ENCODE peak calls at places on chromosomes 5 and 9, in ten cellular contexts. R is AG04449, E is astrocyte of the spinal cord, P is upper lobe of right lung, J is right cardiac atrium, Q is A549, O is brain microvascular endothelial cell, V is BE2C, W is cardiac fibroblast, K is Caco-2. F is an unnamed sample.

GRCh38 chr9:135468866-135469521 is 10.6 kb upstream of the PPP1R26 start:
- DNase-seq in K (peak; percentile 67), P (no peak), E (no peak), V (no peak), R (no peak), W (peak; percentile 58), J (no peak), Q (no peak), O (peak; percentile 34), F (no peak)

GRCh38 chr5:124617787-124618186 is 128.7 kb downstream of the ZNF608 start:
- DNase-seq in W (no peak), V (no peak), O (no peak), K (no peak), R (no peak), E (no peak), P (no peak), J (no peak), Q (no peak), F (no peak)

GRCh38 chr9:111198936-111199335 is 131.1 kb downstream of the OR2K2 start:
- DNase-seq in V (no peak), P (no peak), J (no peak), R (no peak), O (no peak), Q (no peak), K (no peak), E (peak; percentile 26), W (peak; percentile 46), F (no peak)

GRCh38 chr5:137141779-137142178 is 357.3 kb downstream of the SPOCK1 start:
- DNase-seq in O (no peak), W (peak; percentile 66), R (no peak), V (no peak), J (no peak), P (no peak), Q (no peak), E (no peak), K (no peak), F (peak; percentile 82)

GRCh38 chr9:84271004-84271886 is 69.3 kb downstream of the SLC28A3 start:
- DNase-seq in K (no peak), W (peak; percentile 84), J (peak; percentile 75), P (peak; percentile 66), E (peak; percentile 83), R (peak; percentile 9), O (peak; percentile 84), Q (no peak), V (peak; percentile 63), F (peak; percentile 73)

GRCh38 chr9:122347348-122348287 is 23.2 kb upstream of the PTGS1 start:
- DNase-seq in J (no peak), P (no peak), Q (peak; percentile 50), K (no peak), E (no peak), O (no peak), V (no peak), R (no peak), W (peak; percentile 48), F (no peak)

GRCh38 chr5:35859101-35859661 is 2.5 kb downstream of the IL7R start:
- DNase-seq in V (no peak), O (no peak), P (no peak), J (no peak), Q (no peak), E (peak; percentile 44), K (no peak), W (no peak), R (no peak), F (no peak)

GRCh38 chr5:66805514-66806430 is 209.6 kb downstream of the MAST4 start:
- DNase-seq in W (peak; percentile 24), E (no peak), Q (no peak), J (no peak), O (no peak), R (no peak), V (no peak), P (no peak), K (no peak), F (no peak)

GRCh38 chr9:112751059-112751795 is 667 bp downstream of the SNX30 start:
- DNase-seq in K (peak; percentile 72), Q (peak; percentile 46), J (peak; percentile 82), W (peak; percentile 65), E (peak; percentile 87), O (peak; percentile 62), V (peak; percentile 64), R (no peak), P (peak; percentile 83), F (no peak)

GRCh38 chr9:112750767-112751058 is 153 bp downstream of the SNX30 start:
- DNase-seq in V (no peak), E (no peak), W (no peak), P (no peak), R (no peak), K (no peak), Q (no peak), J (no peak), O (no peak), F (no peak)

GRCh38 chr9:112754578-112754977 is 4.0 kb downstream of the SNX30 start:
- DNase-seq in V (no peak), K (no peak), O (no peak), P (no peak), J (no peak), R (no peak), Q (no peak), E (no peak), W (peak; percentile 58), F (no peak)

GRCh38 chr9:112753725-112754124 is 3.2 kb downstream of the SNX30 start:
- DNase-seq in W (peak; percentile 86), J (no peak), Q (no peak), V (no peak), P (no peak), R (peak; percentile 57), E (peak; percentile 85), K (no peak), O (peak; percentile 84), F (peak; percentile 71)

GRCh38 chr9:112752334-112753110 is 2.0 kb downstream of the SNX30 start:
- DNase-seq in W (no peak), J (no peak), E (no peak), R (no peak), P (no peak), K (no peak), V (no peak), Q (no peak), O (no peak), F (no peak)
- H3K4me3 ChIP-seq in W (no peak overlapping the region), J (no peak overlapping the region), E (no peak overlapping the region), R (peak overlapping the region; percentile 68), P (peak overlapping the region; percentile 78), K (peak overlapping the region; percentile 99), V (no peak overlapping the region), Q (no peak overlapping the region), O (no peak overlapping the region), F (no peak overlapping the region)

GRCh38 chr5:110070836-110071235 is 381.1 kb downstream of the MAN2A1 start:
- DNase-seq in J (no peak), K (no peak), Q (no peak), W (no peak), V (no peak), P (no peak), R (no peak), O (no peak), E (no peak), F (no peak)
- H3K4me3 ChIP-seq in J (no peak overlapping the region), K (no peak overlapping the region), Q (no peak overlapping the region), W (no peak overlapping the region), V (no peak overlapping the region), P (no peak overlapping the region), R (no peak overlapping the region), O (no peak overlapping the region), E (no peak overlapping the region), F (no peak overlapping the region)

GRCh38 chr5:42843675-42844292 is 32.1 kb upstream of the SELENOP start:
- DNase-seq in J (no peak), Q (no peak), O (no peak), V (no peak), E (no peak), W (no peak), K (no peak), P (no peak), R (no peak), F (no peak)

GRCh38 chr5:42840279-42840678 is 28.6 kb upstream of the SELENOP start:
- DNase-seq in O (peak; percentile 59), Q (no peak), P (peak; percentile 92), W (peak; percentile 86), J (peak; percentile 79), K (no peak), V (no peak), R (peak; percentile 74), E (peak; percentile 92), F (peak; percentile 88)

GRCh38 chr5:42842860-42843641 is 31.4 kb upstream of the SELENOP start:
- DNase-seq in J (no peak), R (no peak), O (no peak), V (no peak), Q (no peak), E (no peak), K (no peak), P (no peak), W (no peak), F (no peak)

GRCh38 chr5:42837601-42838000 is 25.9 kb upstream of the SELENOP start:
- DNase-seq in E (no peak), K (no peak), Q (no peak), V (no peak), J (no peak), O (no peak), R (no peak), P (no peak), W (no peak), F (no peak)

DNA sequence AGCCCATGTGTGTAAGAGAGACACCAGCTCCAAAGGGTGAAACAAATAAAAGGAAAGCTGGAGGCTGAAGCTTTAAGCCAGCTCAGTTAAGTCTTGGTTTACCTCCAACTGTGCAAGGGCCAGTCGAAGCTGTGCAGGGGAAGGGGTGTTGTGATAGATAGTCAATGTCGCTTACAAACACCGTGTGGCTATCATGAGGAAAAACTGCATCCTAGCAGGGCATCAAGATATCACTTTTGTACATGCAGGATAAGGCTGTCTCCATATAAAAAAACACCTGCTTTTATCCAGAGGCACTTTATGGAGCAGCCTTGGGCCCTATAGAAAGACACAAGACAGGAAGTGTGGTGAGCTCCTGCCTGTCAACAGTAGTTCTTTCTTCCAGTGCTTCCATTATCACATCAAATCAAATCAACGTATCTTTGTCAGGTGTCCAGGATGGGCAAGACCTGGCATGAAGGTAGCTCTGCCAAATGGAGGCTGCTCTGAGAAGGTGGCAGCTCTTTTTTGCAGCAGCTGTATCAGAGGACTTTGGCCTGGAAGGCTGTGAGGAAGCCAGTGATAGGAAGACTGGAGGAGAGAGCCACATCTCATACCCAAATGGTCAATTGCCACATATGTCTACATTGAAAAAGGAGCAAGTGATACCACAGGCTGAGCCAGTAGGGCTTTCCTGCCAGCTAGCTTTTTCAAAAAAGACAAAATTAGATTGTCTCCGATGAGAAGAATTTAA is 29.3 kb upstream of the SELENOP start:
- DNase-seq in P (no peak), O (no peak), E (no peak), V (no peak), Q (no peak), W (no peak), K (no peak), R (no peak), J (no peak), F (no peak)
- H3K4me3 ChIP-seq in P (no peak overlapping the region), O (no peak overlapping the region), E (no peak overlapping the region), V (no peak overlapping the region), Q (no peak overlapping the region), W (no peak overlapping the region), K (no peak overlapping the region), R (no peak overlapping the region), J (no peak overlapping the region), F (no peak overlapping the region)

DNA sequence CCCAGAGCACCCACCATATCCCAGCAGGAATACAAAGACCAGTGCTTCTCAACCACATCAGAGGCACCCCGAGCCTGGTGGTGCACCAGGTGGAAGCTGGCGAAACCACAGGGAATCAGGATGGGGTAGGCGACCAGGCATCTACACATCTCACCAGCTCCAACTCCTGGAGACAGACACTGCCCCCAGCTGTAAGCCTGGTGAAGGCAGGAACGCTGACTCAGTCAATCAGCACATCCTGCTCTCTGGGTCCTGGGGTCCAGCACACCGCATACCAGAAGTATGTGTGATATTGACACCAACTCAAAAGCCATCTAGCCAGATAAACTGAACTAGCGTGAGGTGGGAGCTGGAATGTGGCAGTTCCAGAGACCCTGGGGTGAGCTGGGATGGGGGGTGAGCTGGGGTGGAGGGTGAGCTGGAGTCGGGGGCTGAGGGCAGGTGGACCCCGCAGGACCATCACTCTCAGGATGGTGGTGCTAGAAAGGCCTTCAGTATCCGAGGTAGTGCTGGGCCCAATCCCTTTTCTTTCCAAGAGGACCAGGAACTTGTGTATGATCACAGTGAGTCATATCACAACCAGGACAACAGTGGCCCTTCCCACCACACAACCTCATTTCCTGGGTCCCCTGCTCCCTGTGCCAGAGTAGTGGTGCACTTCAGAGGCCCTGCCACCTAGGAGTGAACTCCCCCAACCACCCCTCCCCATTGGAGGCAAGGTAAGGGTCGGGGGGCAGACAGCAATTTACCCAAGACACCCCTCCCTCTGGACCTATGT is 2.5 kb downstream of the DBN1 start:
- DNase-seq in R (no peak), E (peak; percentile 39), J (no peak), V (no peak), P (no peak), K (no peak), O (peak; percentile 74), W (peak; percentile 66), Q (peak; percentile 40), F (no peak)
- H3K4me3 ChIP-seq in R (peak overlapping the region; percentile 89), E (peak overlapping the region; percentile 87), J (no peak overlapping the region), V (no peak overlapping the region), P (no peak overlapping the region), K (no peak overlapping the region), O (peak overlapping the region; percentile 90), W (peak overlapping the region; percentile 89), Q (no peak overlapping the region), F (peak overlapping the region; percentile 81)

F was measured in skeletal muscle cell.